ENCODE peak calls at places on chromosomes 3 and 15, in eight cellular contexts. W is mesendoderm, L is lower lobe of right lung, R is neuronal stem cell, G is breast epithelium, X is cardiac muscle cell, Q is adipocyte, O is mucosa of descending colon. M is an unnamed sample.

GRCh38 chr3:62577153-62577552 is 203.8 kb upstream of the FEZF2 start:
- DNase-seq in Q (no peak), L (no peak), X (no peak), O (no peak), W (no peak), G (no peak), R (no peak), M (no peak)

GRCh38 chr3:139506792-139507191 is 30.5 kb upstream of the RBP2 start:
- DNase-seq in G (no peak), X (no peak), L (no peak), R (no peak), W (peak; percentile 68), Q (no peak), O (no peak), M (no peak)

GRCh38 chr3:71172951-71173350 is 410.6 kb downstream of the FOXP1 start:
- DNase-seq in L (no peak), W (no peak), G (no peak), X (peak; percentile 91), R (no peak), Q (peak; percentile 83), O (no peak), M (no peak)

GRCh38 chr3:141875893-141876380 is 506 bp upstream of the ATP1B3 start:
- DNase-seq in W (peak; percentile 90), Q (peak; percentile 78), R (peak; percentile 75), L (peak; percentile 85), O (peak; percentile 88), G (no peak), X (peak; percentile 73), M (peak; percentile 73)

GRCh38 chr3:53747559-53747958 is 98.7 kb downstream of the CHDH start:
- DNase-seq in G (no peak), X (no peak), R (no peak), Q (no peak), W (no peak), L (no peak), O (no peak), M (no peak)

GRCh38 chr15:71687902-71688508 is 122.3 kb upstream of the NR2E3 start:
- DNase-seq in R (no peak), O (no peak), X (no peak), Q (peak; percentile 56), W (no peak), G (no peak), L (no peak), M (no peak)

GRCh38 chr15:99085413-99086326 is 19.2 kb upstream of the SYNM start:
- DNase-seq in L (no peak), Q (peak; percentile 47), O (no peak), G (peak; percentile 9), R (no peak), W (no peak), X (no peak), M (no peak)

GRCh38 chr3:8458711-8459110 is 42.9 kb upstream of the LMCD1 start:
- DNase-seq in G (no peak), X (peak; percentile 68), Q (peak; percentile 83), L (no peak), W (no peak), R (no peak), O (no peak), M (no peak)

GRCh38 chr3:127709320-127710060 is 36.7 kb downstream of the ABTB1 start:
- DNase-seq in Q (no peak), W (no peak), L (no peak), R (no peak), X (no peak), G (no peak), O (no peak), M (peak; percentile 3)

GRCh38 chr3:195662-196061 is 901 bp upstream of the CHL1 start:
- DNase-seq in R (no peak), O (no peak), L (no peak), Q (no peak), W (peak; percentile 42), G (no peak), X (no peak), M (no peak)

GRCh38 chr15:76328106-76328696 is 8.4 kb upstream of the ISL2 start:
- DNase-seq in L (no peak), W (no peak), R (no peak), O (no peak), X (no peak), Q (no peak), G (no peak), M (no peak)

GRCh38 chr3:152405915-152406802 is 137.4 kb downstream of the MBNL1 start:
- DNase-seq in G (no peak), W (no peak), Q (peak; percentile 89), R (no peak), O (no peak), X (peak; percentile 92), L (no peak), M (no peak)

GRCh38 chr3:88061749-88062148 is 2.7 kb downstream of the ZNF654 start:
- DNase-seq in R (no peak), L (no peak), W (no peak), Q (no peak), X (peak; percentile 6), O (no peak), G (no peak), M (no peak)

GRCh38 chr3:121974601-121975111 is 47.4 kb downstream of the ILDR1 start:
- DNase-seq in O (no peak), G (no peak), W (no peak), L (no peak), X (no peak), R (no peak), Q (no peak), M (no peak)

GRCh38 chr3:182067423-182067822 is 355.7 kb downstream of the SOX2 start:
- DNase-seq in G (no peak), O (no peak), R (no peak), Q (no peak), W (no peak), L (no peak), X (no peak), M (no peak)

GRCh38 chr15:76994971-76995945 is at the start of gene PSTPIP1:
- DNase-seq in O (peak; percentile 89), L (peak; percentile 68), G (peak; percentile 42), X (no peak), R (no peak), W (no peak), Q (no peak), M (peak; percentile 51)

GRCh38 chr3:67531149-67532101 is 123.0 kb downstream of the SUCLG2 start:
- DNase-seq in X (no peak), Q (peak; percentile 25), L (no peak), O (no peak), W (no peak), G (no peak), R (peak; percentile 29), M (no peak)

GRCh38 chr3:28859897-28860296 is 421.0 kb upstream of the RBMS3 start:
- DNase-seq in R (no peak), G (no peak), W (no peak), O (no peak), L (no peak), X (no peak), Q (peak; percentile 7), M (no peak)

GRCh38 chr3:182972387-182972786 is 8.0 kb downstream of the DCUN1D1 start:
- DNase-seq in Q (no peak), W (no peak), O (no peak), L (no peak), X (no peak), G (no peak), R (no peak), M (no peak)

GRCh38 chr3:5095879-5096278 is 26.2 kb upstream of the ARL8B start:
- DNase-seq in Q (no peak), G (no peak), R (peak; percentile 33), O (no peak), W (peak; percentile 59), L (no peak), X (peak; percentile 69), M (no peak)

GRCh38 chr3:45664558-45664957 is 24.6 kb upstream of the SACM1L start:
- DNase-seq in Q (no peak), G (no peak), W (no peak), X (no peak), L (peak; percentile 56), O (peak; percentile 69), R (no peak), M (peak; percentile 53)

GRCh38 chr3:4583441-4583840 is 90.3 kb downstream of the ITPR1 start:
- DNase-seq in W (no peak), L (no peak), R (no peak), G (no peak), Q (no peak), O (no peak), X (peak; percentile 84), M (no peak)

GRCh38 chr3:174208161-174208560 is 651.0 kb upstream of the NAALADL2 start:
- DNase-seq in W (peak; percentile 3), G (no peak), O (no peak), Q (no peak), X (no peak), R (no peak), L (no peak), M (no peak)

GRCh38 chr15:40246496-40247275 is 7.8 kb downstream of the PAK6 start:
- DNase-seq in X (no peak), W (no peak), L (peak; percentile 32), O (no peak), R (no peak), Q (no peak), G (peak; percentile 31), M (no peak)
- H3K4me1 ChIP-seq in X (peaks cover 6% of the 10 kb centered on the region), W (peaks cover 3% of the 10 kb centered on the region), L (peaks cover 5% of the 10 kb centered on the region), O (no peaks in the 10 kb centered on the region), R (peaks cover 10% of the 10 kb centered on the region), Q (peaks cover under 1% of the 10 kb centered on the region), G (peaks cover 20% of the 10 kb centered on the region), M (no peaks in the 10 kb centered on the region)

GRCh38 chr3:55660642-55661041 is 173.5 kb upstream of the WNT5A start:
- DNase-seq in W (no peak), O (no peak), R (no peak), Q (no peak), G (no peak), X (no peak), L (no peak), M (no peak)

GRCh38 chr3:55659023-55659355 is 171.9 kb upstream of the WNT5A start:
- DNase-seq in G (no peak), L (no peak), O (no peak), R (no peak), W (peak; percentile 55), X (no peak), Q (no peak), M (no peak)

GRCh38 chr3:55658297-55659022 is 171.4 kb upstream of the WNT5A start:
- DNase-seq in W (no peak), G (no peak), X (no peak), R (no peak), O (no peak), L (no peak), Q (no peak), M (no peak)

GRCh38 chr3:55661141-55661540 is 174.0 kb upstream of the WNT5A start:
- DNase-seq in O (no peak), L (no peak), R (no peak), Q (no peak), X (no peak), W (no peak), G (no peak), M (no peak)

GRCh38 chr3:55659701-55660100 is 172.6 kb upstream of the WNT5A start:
- DNase-seq in G (no peak), L (no peak), X (no peak), R (no peak), W (no peak), Q (no peak), O (no peak), M (no peak)
- H3K4me1 ChIP-seq in G (no peaks in the 10 kb centered on the region), L (no peaks in the 10 kb centered on the region), X (peaks cover 12% of the 10 kb centered on the region), R (no peaks in the 10 kb centered on the region), W (peaks cover 19% of the 10 kb centered on the region), Q (peaks cover 14% of the 10 kb centered on the region), O (no peaks in the 10 kb centered on the region), M (no peaks in the 10 kb centered on the region)

GRCh38 chr15:95131071-95131683 is 899.8 kb downstream of the MCTP2 start:
- DNase-seq in W (no peak), R (no peak), X (peak; percentile 37), O (no peak), L (no peak), G (no peak), Q (no peak), M (no peak)
- H3K4me1 ChIP-seq in W (no peaks in the 10 kb centered on the region), R (peaks cover 18% of the 10 kb centered on the region), X (no peaks in the 10 kb centered on the region), O (no peaks in the 10 kb centered on the region), L (peaks cover 37% of the 10 kb centered on the region), G (no peaks in the 10 kb centered on the region), Q (peaks cover 35% of the 10 kb centered on the region), M (no peaks in the 10 kb centered on the region)

GRCh38 chr15:33324609-33325008 is 13.8 kb downstream of the RYR3 start:
- DNase-seq in Q (no peak), X (no peak), G (no peak), O (no peak), R (no peak), L (no peak), W (no peak), M (no peak)
- H3K4me1 ChIP-seq in Q (no peaks in the 10 kb centered on the region), X (peaks cover 4% of the 10 kb centered on the region), G (no peaks in the 10 kb centered on the region), O (no peaks in the 10 kb centered on the region), R (no peaks in the 10 kb centered on the region), L (no peaks in the 10 kb centered on the region), W (no peaks in the 10 kb centered on the region), M (no peaks in the 10 kb centered on the region)

M was measured in transverse colon.